ENCODE peak calls at places on chromosomes 6 and 20, in five cellular contexts. J, H, L, I and R are unnamed samples.

GRCh38 chr6:52922161-52922560 is 12.7 kb upstream of the GSTA3 start:
- ATAC-seq in J (no peak), H (no peak), L (no peak), I (no peak), R (no peak)

GRCh38 chr6:6221829-6222535 is 98.5 kb downstream of the F13A1 start:
- ATAC-seq in J (peak; percentile 64), H (no peak), L (peak; percentile 80), I (peak; percentile 68), R (no peak)

GRCh38 chr6:36068012-36068392 is 40.4 kb downstream of the MAPK14 start:
- ATAC-seq in J (no peak), H (no peak), L (peak; percentile 23), I (no peak), R (no peak)

GRCh38 chr20:17767624-17768023 is 67.9 kb downstream of the BANF2 start:
- ATAC-seq in J (no peak), H (no peak), L (no peak), I (no peak), R (no peak)

GRCh38 chr6:161578478-161578877 is 304.6 kb upstream of the AGPAT4 start:
- ATAC-seq in J (no peak), H (no peak), L (peak; percentile 82), I (no peak), R (no peak)

GRCh38 chr20:46354920-46355654 is 46.8 kb upstream of the CDH22 start:
- ATAC-seq in J (no peak), H (no peak), L (no peak), I (no peak), R (no peak)

GRCh38 chr6:151324079-151324825 is 67.1 kb downstream of the ZBTB2 start:
- ATAC-seq in J (peak; percentile 81), H (peak; percentile 94), L (peak; percentile 95), I (peak; percentile 96), R (peak; percentile 93)

GRCh38 chr6:151021878-151022277 is 156.4 kb downstream of the MTHFD1L start:
- ATAC-seq in J (no peak), H (no peak), L (no peak), I (no peak), R (no peak)

GRCh38 chr20:44223721-44224120 is 13.2 kb upstream of the OSER1 start:
- ATAC-seq in J (no peak), H (no peak), L (no peak), I (no peak), R (no peak)

GRCh38 chr6:30163090-30163917 is at the start of gene TRIM15:
- ATAC-seq in J (peak; percentile 92), H (peak; percentile 8), L (peak; percentile 64), I (peak; percentile 69), R (no peak)

GRCh38 chr6:121959501-121959900 is 440.0 kb upstream of the HSF2 start:
- ATAC-seq in J (no peak), H (no peak), L (no peak), I (no peak), R (no peak)

GRCh38 chr20:32109392-32110172 is at the start of gene TM9SF4:
- ATAC-seq in J (peak; percentile 83), H (peak; percentile 96), L (peak; percentile 87), I (peak; percentile 86), R (peak; percentile 95)

GRCh38 chr6:80636689-80637088 is 530.2 kb downstream of the BCKDHB start:
- ATAC-seq in J (no peak), H (no peak), L (no peak), I (no peak), R (no peak)

GRCh38 chr20:37228111-37228510 is 33.5 kb downstream of the GHRH start:
- ATAC-seq in J (no peak), H (no peak), L (no peak), I (no peak), R (peak; percentile 43)

GRCh38 chr6:73710948-73711347 is 14.9 kb downstream of the CD109 start:
- ATAC-seq in J (no peak), H (no peak), L (no peak), I (no peak), R (no peak)

GRCh38 chr6:73713426-73714147 is 17.6 kb downstream of the CD109 start:
- ATAC-seq in J (no peak), H (no peak), L (no peak), I (no peak), R (peak; percentile 46)

GRCh38 chr6:73706971-73707370 is 11.0 kb downstream of the CD109 start:
- ATAC-seq in J (no peak), H (no peak), L (no peak), I (no peak), R (no peak)

GRCh38 chr6:73712536-73712935 is 16.5 kb downstream of the CD109 start:
- ATAC-seq in J (no peak), H (no peak), L (no peak), I (no peak), R (no peak)

DNA sequence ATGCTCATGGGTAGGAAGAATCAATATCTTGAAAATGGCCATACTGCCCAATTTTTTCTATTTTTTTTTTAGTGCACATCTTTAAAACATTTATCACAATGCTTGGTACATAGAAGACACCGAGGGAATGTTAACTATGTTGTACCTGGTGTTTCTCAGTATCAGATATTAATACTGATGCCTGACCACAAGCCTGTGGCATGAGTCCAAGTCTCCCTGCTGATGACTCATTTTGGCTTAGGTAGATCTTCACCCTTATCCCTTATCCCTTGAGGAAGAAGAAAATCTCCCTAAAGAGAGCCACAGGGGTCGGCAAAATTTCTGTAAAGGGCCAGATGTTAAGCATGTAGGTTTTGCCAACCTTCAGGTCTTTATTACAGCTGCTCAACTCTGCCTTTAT is 14.5 kb downstream of the CD109 start:
- ATAC-seq in J (no peak), H (no peak), L (no peak), I (no peak), R (no peak)
- TF ChIP-seq EP300 in J (no peak), H (no peak), L (no peak), I (no peak), R (no peak)

DNA sequence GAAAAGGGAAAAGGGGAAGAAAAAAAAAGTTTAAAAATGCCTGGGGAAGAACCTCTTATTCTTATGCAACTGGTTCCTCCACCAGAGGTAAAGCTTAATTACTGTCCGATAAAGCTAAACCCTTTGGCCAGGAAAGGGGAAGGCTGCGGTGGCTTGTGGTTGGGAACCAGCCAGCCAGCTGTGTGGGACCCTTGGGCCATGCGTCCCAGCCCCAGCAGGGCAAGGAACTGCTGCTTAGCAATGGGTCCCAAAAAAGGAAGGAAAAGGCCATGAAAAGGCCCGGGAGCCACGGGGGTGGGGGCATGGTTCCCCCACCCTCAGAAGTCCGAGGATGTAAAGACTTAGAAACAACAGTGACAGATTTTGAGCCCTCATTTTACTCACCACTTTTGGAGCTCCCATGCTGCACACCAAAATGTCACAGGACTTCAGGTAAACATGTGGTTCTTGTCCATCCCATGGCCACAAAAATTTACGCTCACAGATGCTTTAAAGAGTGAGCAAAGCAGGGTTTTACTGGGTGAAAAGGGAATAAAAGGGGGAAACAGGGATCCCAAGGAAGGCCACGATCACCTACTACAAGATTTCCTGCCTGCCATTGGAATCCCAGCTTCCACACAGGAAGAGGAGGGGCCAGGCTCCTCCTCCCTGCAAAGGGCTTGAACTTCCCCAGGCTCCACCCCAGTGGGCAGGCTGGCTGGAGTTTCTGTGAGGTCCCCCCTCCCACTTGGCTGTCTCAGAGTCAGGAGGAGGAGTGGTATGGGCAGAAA is 1234.7 kb upstream of the GJE1 start:
- ATAC-seq in J (peak; percentile 99), H (peak; percentile 75), L (peak; percentile 98), I (peak; percentile 88), R (peak; percentile 58)
- TF ChIP-seq POLR2AphosphoS5 in J (peak; percentile 94), H (no peak), L (no peak), I (no peak), R (no peak)

GRCh38 chr6:74602206-74602605 is 603.6 kb downstream of the COL12A1 start:
- ATAC-seq in J (no peak), H (no peak), L (no peak), I (no peak), R (no peak)

GRCh38 chr6:74597840-74598239 is 608.0 kb downstream of the COL12A1 start:
- ATAC-seq in J (no peak), H (no peak), L (no peak), I (peak; percentile 63), R (no peak)

GRCh38 chr6:74597266-74597665 is 608.6 kb downstream of the COL12A1 start:
- ATAC-seq in J (no peak), H (no peak), L (no peak), I (no peak), R (no peak)

GRCh38 chr6:74596586-74596985 is 609.3 kb downstream of the COL12A1 start:
- ATAC-seq in J (no peak), H (no peak), L (no peak), I (no peak), R (no peak)

GRCh38 chr6:74598473-74599393 is 607.1 kb downstream of the COL12A1 start:
- ATAC-seq in J (no peak), H (no peak), L (no peak), I (peak; percentile 94), R (no peak)
- TF ChIP-seq EP300 in J (no peak), H (no peak), L (no peak), I (peak; percentile 98), R (no peak)

GRCh38 chr20:64211874-64212658 is 43.5 kb upstream of the PCMTD2 start:
- ATAC-seq in J (peak; percentile 21), H (no peak), L (no peak), I (no peak), R (no peak)

GRCh38 chr20:64207641-64208590 is 43.7 kb downstream of the MYT1 start:
- ATAC-seq in J (no peak), H (no peak), L (no peak), I (no peak), R (no peak)

GRCh38 chr20:64210661-64211369 is 44.7 kb upstream of the PCMTD2 start:
- ATAC-seq in J (peak; percentile 3), H (no peak), L (no peak), I (no peak), R (no peak)

GRCh38 chr20:64206619-64207018 is 42.4 kb downstream of the MYT1 start:
- ATAC-seq in J (peak; percentile 9), H (no peak), L (no peak), I (no peak), R (no peak)

DNA sequence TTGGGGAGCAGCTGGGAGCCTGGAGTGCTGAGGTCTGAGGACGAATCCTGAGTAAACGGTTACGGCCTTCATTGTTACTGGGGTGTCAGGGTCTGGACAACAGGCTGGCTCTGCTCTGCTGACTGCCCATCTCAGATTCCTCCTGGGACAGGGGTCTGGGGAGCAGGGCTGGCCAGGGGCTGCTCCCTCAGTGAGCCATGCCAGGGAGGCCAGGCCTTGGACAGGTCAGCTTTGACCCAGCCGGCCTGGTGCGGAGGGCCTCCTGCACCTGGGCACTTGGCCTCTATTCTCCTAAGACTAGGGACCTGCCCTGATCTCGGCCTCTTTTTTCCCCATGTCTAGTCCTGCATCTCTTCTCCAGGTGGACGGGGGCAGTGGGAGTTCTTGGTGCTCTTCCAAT is 44.9 kb downstream of the MYT1 start:
- ATAC-seq in J (no peak), H (no peak), L (no peak), I (no peak), R (no peak)
- TF ChIP-seq POLR2AphosphoS5 in J (no peak), H (no peak), L (no peak), I (no peak), R (no peak)

GRCh38 chr6:82111818-82112217 is 135.7 kb downstream of the IBTK start:
- ATAC-seq in J (no peak), H (no peak), L (no peak), I (no peak), R (no peak)
- TF ChIP-seq EP300 in J (no peak), H (no peak), L (no peak), I (no peak), R (no peak)